ENCODE peak calls at places on chromosome 5, in nine cellular contexts. One of them, this sample, is unnamed.

GRCh38 chr5:14476791-14477435 is 104.7 kb upstream of the OTULINL start:
- DNase-seq in Peyer's patch: no peak
- DNase-seq in hepatocyte: no peak
- DNase-seq in IMR-90: peak; percentile 90
- DNase-seq in breast epithelium: no peak
- DNase-seq in psoas muscle: no peak
- DNase-seq in heart right ventricle: no peak
- DNase-seq in fibroblast of lung: peak; percentile 50
- DNase-seq in osteoblast: no peak
- DNase-seq in this sample: no peak

GRCh38 chr5:56301041-56301440 is 67.9 kb upstream of the ANKRD55 start:
- DNase-seq in fibroblast of lung: no peak
- DNase-seq in heart right ventricle: no peak
- DNase-seq in hepatocyte: no peak
- DNase-seq in Peyer's patch: no peak
- DNase-seq in IMR-90: no peak
- DNase-seq in psoas muscle: no peak
- DNase-seq in breast epithelium: no peak
- DNase-seq in osteoblast: peak; percentile 44
- DNase-seq in this sample: no peak

GRCh38 chr5:136032564-136032963 is 3.8 kb downstream of the TGFBI start:
- DNase-seq in breast epithelium: no peak
- DNase-seq in psoas muscle: no peak
- DNase-seq in hepatocyte: peak; percentile 45
- DNase-seq in osteoblast: peak; percentile 90
- DNase-seq in IMR-90: peak; percentile 86
- DNase-seq in fibroblast of lung: peak; percentile 66
- DNase-seq in heart right ventricle: no peak
- DNase-seq in Peyer's patch: no peak
- DNase-seq in this sample: peak; percentile 11

GRCh38 chr5:159262472-159262858 is 625 bp upstream of the UBLCP1 start:
- DNase-seq in hepatocyte: no peak
- DNase-seq in heart right ventricle: no peak
- DNase-seq in IMR-90: peak; percentile 45
- DNase-seq in psoas muscle: no peak
- DNase-seq in fibroblast of lung: no peak
- DNase-seq in breast epithelium: no peak
- DNase-seq in osteoblast: no peak
- DNase-seq in Peyer's patch: no peak
- DNase-seq in this sample: no peak

GRCh38 chr5:40221796-40222195 is 457.9 kb upstream of the PTGER4 start:
- DNase-seq in breast epithelium: no peak
- DNase-seq in psoas muscle: no peak
- DNase-seq in fibroblast of lung: peak; percentile 47
- DNase-seq in osteoblast: peak; percentile 18
- DNase-seq in Peyer's patch: no peak
- DNase-seq in hepatocyte: no peak
- DNase-seq in heart right ventricle: no peak
- DNase-seq in IMR-90: peak; percentile 93
- DNase-seq in this sample: no peak

GRCh38 chr5:66653380-66653779 is 57.2 kb downstream of the MAST4 start:
- DNase-seq in heart right ventricle: no peak
- DNase-seq in fibroblast of lung: peak; percentile 50
- DNase-seq in IMR-90: peak; percentile 18
- DNase-seq in breast epithelium: no peak
- DNase-seq in osteoblast: peak; percentile 15
- DNase-seq in hepatocyte: peak; percentile 6
- DNase-seq in Peyer's patch: no peak
- DNase-seq in psoas muscle: no peak
- DNase-seq in this sample: no peak

GRCh38 chr5:110018509-110018908 is 328.8 kb downstream of the MAN2A1 start:
- DNase-seq in breast epithelium: no peak
- DNase-seq in osteoblast: no peak
- DNase-seq in fibroblast of lung: no peak
- DNase-seq in heart right ventricle: no peak
- DNase-seq in IMR-90: no peak
- DNase-seq in psoas muscle: no peak
- DNase-seq in Peyer's patch: no peak
- DNase-seq in hepatocyte: no peak
- DNase-seq in this sample: no peak

GRCh38 chr5:33046091-33046490 is 335.0 kb downstream of the NPR3 start:
- DNase-seq in heart right ventricle: no peak
- DNase-seq in breast epithelium: no peak
- DNase-seq in hepatocyte: no peak
- DNase-seq in psoas muscle: no peak
- DNase-seq in fibroblast of lung: no peak
- DNase-seq in IMR-90: no peak
- DNase-seq in osteoblast: peak; percentile 65
- DNase-seq in Peyer's patch: no peak
- DNase-seq in this sample: no peak

GRCh38 chr5:55042886-55043285 is 18.8 kb downstream of the GZMK start:
- DNase-seq in hepatocyte: no peak
- DNase-seq in osteoblast: no peak
- DNase-seq in Peyer's patch: no peak
- DNase-seq in breast epithelium: no peak
- DNase-seq in psoas muscle: no peak
- DNase-seq in heart right ventricle: no peak
- DNase-seq in IMR-90: no peak
- DNase-seq in fibroblast of lung: no peak
- DNase-seq in this sample: no peak

GRCh38 chr5:93294184-93294583 is 286.8 kb downstream of the NR2F1-AS1 start:
- DNase-seq in hepatocyte: no peak
- DNase-seq in fibroblast of lung: no peak
- DNase-seq in IMR-90: peak; percentile 63
- DNase-seq in psoas muscle: no peak
- DNase-seq in Peyer's patch: no peak
- DNase-seq in breast epithelium: no peak
- DNase-seq in osteoblast: no peak
- DNase-seq in heart right ventricle: no peak
- DNase-seq in this sample: no peak

GRCh38 chr5:59020611-59021285 is 437.9 kb downstream of the RAB3C start:
- DNase-seq in hepatocyte: peak; percentile 65
- DNase-seq in fibroblast of lung: no peak
- DNase-seq in psoas muscle: no peak
- DNase-seq in IMR-90: peak; percentile 35
- DNase-seq in heart right ventricle: no peak
- DNase-seq in breast epithelium: no peak
- DNase-seq in Peyer's patch: no peak
- DNase-seq in osteoblast: no peak
- DNase-seq in this sample: no peak

GRCh38 chr5:172420215-172420934 is 34.0 kb downstream of the SH3PXD2B start:
- DNase-seq in psoas muscle: peak; percentile 73
- DNase-seq in IMR-90: peak; percentile 94
- DNase-seq in fibroblast of lung: peak; percentile 97
- DNase-seq in hepatocyte: peak; percentile 82
- DNase-seq in osteoblast: peak; percentile 94
- DNase-seq in heart right ventricle: no peak
- DNase-seq in Peyer's patch: peak; percentile 86
- DNase-seq in breast epithelium: peak; percentile 70
- DNase-seq in this sample: peak; percentile 93

GRCh38 chr5:172415615-172416275 is 38.6 kb downstream of the SH3PXD2B start:
- DNase-seq in psoas muscle: no peak
- DNase-seq in fibroblast of lung: no peak
- DNase-seq in heart right ventricle: no peak
- DNase-seq in IMR-90: no peak
- DNase-seq in Peyer's patch: no peak
- DNase-seq in hepatocyte: no peak
- DNase-seq in breast epithelium: no peak
- DNase-seq in osteoblast: no peak
- DNase-seq in this sample: peak; percentile 16

GRCh38 chr5:172417130-172417802 is 37.1 kb downstream of the SH3PXD2B start:
- DNase-seq in psoas muscle: no peak
- DNase-seq in osteoblast: no peak
- DNase-seq in breast epithelium: no peak
- DNase-seq in IMR-90: no peak
- DNase-seq in hepatocyte: no peak
- DNase-seq in heart right ventricle: no peak
- DNase-seq in Peyer's patch: no peak
- DNase-seq in fibroblast of lung: no peak
- DNase-seq in this sample: peak; percentile 34

GRCh38 chr5:172418847-172419810 is 35.2 kb downstream of the SH3PXD2B start:
- DNase-seq in IMR-90: no peak
- DNase-seq in osteoblast: peak; percentile 71
- DNase-seq in psoas muscle: peak; percentile 58
- DNase-seq in Peyer's patch: no peak
- DNase-seq in fibroblast of lung: no peak
- DNase-seq in heart right ventricle: no peak
- DNase-seq in breast epithelium: no peak
- DNase-seq in hepatocyte: peak; percentile 30
- DNase-seq in this sample: peak; percentile 78

GRCh38 chr5:172417983-172418630 is 36.2 kb downstream of the SH3PXD2B start:
- DNase-seq in IMR-90: peak; percentile 95
- DNase-seq in Peyer's patch: no peak
- DNase-seq in fibroblast of lung: peak; percentile 100
- DNase-seq in osteoblast: peak; percentile 94
- DNase-seq in psoas muscle: peak; percentile 93
- DNase-seq in breast epithelium: peak; percentile 82
- DNase-seq in heart right ventricle: peak; percentile 84
- DNase-seq in hepatocyte: peak; percentile 90
- DNase-seq in this sample: peak; percentile 99
- TF ChIP-seq CTCF in IMR-90: no peak
- TF ChIP-seq CTCF in Peyer's patch: no peak
- TF ChIP-seq CTCF in fibroblast of lung: no peak
- TF ChIP-seq CTCF in osteoblast: no peak
- TF ChIP-seq CTCF in psoas muscle: no peak
- TF ChIP-seq CTCF in breast epithelium: no peak
- TF ChIP-seq CTCF in heart right ventricle: no peak
- TF ChIP-seq CTCF in hepatocyte: peak; percentile 2
- TF ChIP-seq CTCF in this sample: no peak

GRCh38 chr5:142847898-142848790 is 78.0 kb downstream of the ARHGAP26 start:
- DNase-seq in hepatocyte: no peak
- DNase-seq in heart right ventricle: no peak
- DNase-seq in osteoblast: peak; percentile 59
- DNase-seq in IMR-90: peak; percentile 31
- DNase-seq in Peyer's patch: no peak
- DNase-seq in fibroblast of lung: no peak
- DNase-seq in breast epithelium: no peak
- DNase-seq in psoas muscle: no peak
- DNase-seq in this sample: no peak
- H3K4me1 ChIP-seq in hepatocyte: peaks cover 9% of the 10 kb centered on the region
- H3K4me1 ChIP-seq in heart right ventricle: peaks cover 78% of the 10 kb centered on the region
- H3K4me1 ChIP-seq in osteoblast: peaks cover 13% of the 10 kb centered on the region
- H3K4me1 ChIP-seq in IMR-90: peaks cover 2% of the 10 kb centered on the region
- H3K4me1 ChIP-seq in Peyer's patch: no peaks in the 10 kb centered on the region
- H3K4me1 ChIP-seq in fibroblast of lung: peaks cover 2% of the 10 kb centered on the region
- H3K4me1 ChIP-seq in breast epithelium: no peaks in the 10 kb centered on the region
- H3K4me1 ChIP-seq in psoas muscle: peaks cover 48% of the 10 kb centered on the region
- H3K4me1 ChIP-seq in this sample: no peaks in the 10 kb centered on the region

GRCh38 chr5:5372930-5373329 is 49.5 kb upstream of the ICE1 start:
- DNase-seq in heart right ventricle: no peak
- DNase-seq in hepatocyte: no peak
- DNase-seq in IMR-90: no peak
- DNase-seq in Peyer's patch: no peak
- DNase-seq in psoas muscle: no peak
- DNase-seq in breast epithelium: no peak
- DNase-seq in osteoblast: no peak
- DNase-seq in fibroblast of lung: no peak
- DNase-seq in this sample: no peak

GRCh38 chr5:5371005-5371404 is 51.5 kb upstream of the ICE1 start:
- DNase-seq in breast epithelium: no peak
- DNase-seq in IMR-90: no peak
- DNase-seq in osteoblast: no peak
- DNase-seq in psoas muscle: no peak
- DNase-seq in hepatocyte: no peak
- DNase-seq in Peyer's patch: no peak
- DNase-seq in heart right ventricle: no peak
- DNase-seq in fibroblast of lung: no peak
- DNase-seq in this sample: no peak

GRCh38 chr5:5372511-5372910 is 50.0 kb upstream of the ICE1 start:
- DNase-seq in heart right ventricle: no peak
- DNase-seq in breast epithelium: no peak
- DNase-seq in fibroblast of lung: no peak
- DNase-seq in osteoblast: no peak
- DNase-seq in Peyer's patch: no peak
- DNase-seq in IMR-90: no peak
- DNase-seq in hepatocyte: no peak
- DNase-seq in psoas muscle: no peak
- DNase-seq in this sample: no peak

GRCh38 chr5:5373351-5374033 is 49.0 kb upstream of the ICE1 start:
- DNase-seq in hepatocyte: no peak
- DNase-seq in heart right ventricle: no peak
- DNase-seq in osteoblast: no peak
- DNase-seq in Peyer's patch: no peak
- DNase-seq in psoas muscle: peak; percentile 62
- DNase-seq in fibroblast of lung: no peak
- DNase-seq in IMR-90: no peak
- DNase-seq in breast epithelium: no peak
- DNase-seq in this sample: peak; percentile 54

GRCh38 chr5:5371943-5372342 is 50.5 kb upstream of the ICE1 start:
- DNase-seq in heart right ventricle: no peak
- DNase-seq in osteoblast: no peak
- DNase-seq in fibroblast of lung: no peak
- DNase-seq in breast epithelium: no peak
- DNase-seq in IMR-90: no peak
- DNase-seq in psoas muscle: no peak
- DNase-seq in hepatocyte: no peak
- DNase-seq in Peyer's patch: no peak
- DNase-seq in this sample: no peak
- H3K36me3 ChIP-seq in heart right ventricle: no peaks in the 10 kb centered on the region
- H3K36me3 ChIP-seq in osteoblast: no peaks in the 10 kb centered on the region
- H3K36me3 ChIP-seq in fibroblast of lung: no peaks in the 10 kb centered on the region
- H3K36me3 ChIP-seq in breast epithelium: no peaks in the 10 kb centered on the region
- H3K36me3 ChIP-seq in IMR-90: no peaks in the 10 kb centered on the region
- H3K36me3 ChIP-seq in psoas muscle: no peaks in the 10 kb centered on the region
- H3K36me3 ChIP-seq in hepatocyte: no peaks in the 10 kb centered on the region
- H3K36me3 ChIP-seq in Peyer's patch: no peaks in the 10 kb centered on the region
- H3K36me3 ChIP-seq in this sample: no peaks in the 10 kb centered on the region

GRCh38 chr5:175697846-175698245 is 40.0 kb downstream of the HRH2 start:
- DNase-seq in psoas muscle: no peak
- DNase-seq in osteoblast: no peak
- DNase-seq in Peyer's patch: peak; percentile 32
- DNase-seq in hepatocyte: no peak
- DNase-seq in heart right ventricle: no peak
- DNase-seq in breast epithelium: peak; percentile 17
- DNase-seq in IMR-90: no peak
- DNase-seq in fibroblast of lung: no peak
- DNase-seq in this sample: no peak

GRCh38 chr5:175695161-175696126 is 37.6 kb downstream of the HRH2 start:
- DNase-seq in Peyer's patch: peak; percentile 38
- DNase-seq in breast epithelium: no peak
- DNase-seq in hepatocyte: no peak
- DNase-seq in osteoblast: no peak
- DNase-seq in IMR-90: no peak
- DNase-seq in fibroblast of lung: no peak
- DNase-seq in psoas muscle: peak; percentile 18
- DNase-seq in heart right ventricle: no peak
- DNase-seq in this sample: no peak

GRCh38 chr5:175694371-175695160 is 36.7 kb downstream of the HRH2 start:
- DNase-seq in fibroblast of lung: no peak
- DNase-seq in Peyer's patch: peak; percentile 44
- DNase-seq in hepatocyte: peak; percentile 37
- DNase-seq in psoas muscle: peak; percentile 36
- DNase-seq in heart right ventricle: no peak
- DNase-seq in osteoblast: no peak
- DNase-seq in IMR-90: no peak
- DNase-seq in breast epithelium: no peak
- DNase-seq in this sample: no peak

GRCh38 chr5:175696855-175697198 is 39.0 kb downstream of the HRH2 start:
- DNase-seq in osteoblast: no peak
- DNase-seq in Peyer's patch: no peak
- DNase-seq in IMR-90: no peak
- DNase-seq in heart right ventricle: no peak
- DNase-seq in psoas muscle: no peak
- DNase-seq in breast epithelium: no peak
- DNase-seq in hepatocyte: no peak
- DNase-seq in fibroblast of lung: no peak
- DNase-seq in this sample: no peak

GRCh38 chr5:175696139-175696854 is 38.4 kb downstream of the HRH2 start:
- DNase-seq in IMR-90: no peak
- DNase-seq in osteoblast: no peak
- DNase-seq in Peyer's patch: peak; percentile 83
- DNase-seq in fibroblast of lung: no peak
- DNase-seq in breast epithelium: peak; percentile 36
- DNase-seq in psoas muscle: peak; percentile 85
- DNase-seq in hepatocyte: peak; percentile 84
- DNase-seq in heart right ventricle: peak; percentile 80
- DNase-seq in this sample: peak; percentile 26
- TF ChIP-seq CTCF in IMR-90: no peak
- TF ChIP-seq CTCF in osteoblast: peak; percentile 46
- TF ChIP-seq CTCF in Peyer's patch: peak; percentile 54
- TF ChIP-seq CTCF in fibroblast of lung: no peak
- TF ChIP-seq CTCF in breast epithelium: no peak
- TF ChIP-seq CTCF in psoas muscle: peak; percentile 33
- TF ChIP-seq CTCF in hepatocyte: peak; percentile 54
- TF ChIP-seq CTCF in heart right ventricle: peak; percentile 20
- TF ChIP-seq CTCF in this sample: peak; percentile 8